ENCODE peak calls at places on chromosomes 16 and 17, in ten cellular contexts. One of them, this sample, is unnamed.
A peak's percentile ranks its signal among the peaks of the same experiment; 100 is the strongest.

GRCh38 chr16:2415085-2415484 is 14.2 kb upstream of the CCNF start:
- DNase-seq in mesendoderm: no peak
- DNase-seq in cardiac muscle cell: no peak
- DNase-seq in astrocyte of the spinal cord: no peak
- DNase-seq in CD4-positive, CD25-positive, alpha-beta regulatory T cell: no peak
- DNase-seq in cardiac fibroblast: no peak
- DNase-seq in left ventricle myocardium inferior: no peak
- DNase-seq in heart left ventricle: no peak
- DNase-seq in mucosa of descending colon: no peak
- DNase-seq in body of pancreas: no peak
- DNase-seq in this sample: no peak

GRCh38 chr16:3059041-3059722 is 6.3 kb upstream of the IL32 start:
- DNase-seq in mesendoderm: peak; percentile 94
- DNase-seq in cardiac muscle cell: peak; percentile 93
- DNase-seq in astrocyte of the spinal cord: peak; percentile 76
- DNase-seq in CD4-positive, CD25-positive, alpha-beta regulatory T cell: peak; percentile 87
- DNase-seq in cardiac fibroblast: peak; percentile 84
- DNase-seq in left ventricle myocardium inferior: peak; percentile 90
- DNase-seq in heart left ventricle: peak; percentile 96
- DNase-seq in mucosa of descending colon: peak; percentile 96
- DNase-seq in body of pancreas: peak; percentile 94
- DNase-seq in this sample: peak; percentile 36

GRCh38 chr16:391885-392335 is 5.1 kb upstream of the NME4 start:
- DNase-seq in mesendoderm: peak; percentile 87
- DNase-seq in cardiac muscle cell: peak; percentile 58
- DNase-seq in astrocyte of the spinal cord: peak; percentile 85
- DNase-seq in CD4-positive, CD25-positive, alpha-beta regulatory T cell: peak; percentile 61
- DNase-seq in cardiac fibroblast: peak; percentile 89
- DNase-seq in left ventricle myocardium inferior: no peak
- DNase-seq in heart left ventricle: no peak
- DNase-seq in mucosa of descending colon: peak; percentile 78
- DNase-seq in body of pancreas: peak; percentile 62
- DNase-seq in this sample: no peak

GRCh38 chr16:24728891-24729242 is 584 bp upstream of the TNRC6A start:
- DNase-seq in mesendoderm: no peak
- DNase-seq in cardiac muscle cell: no peak
- DNase-seq in astrocyte of the spinal cord: no peak
- DNase-seq in CD4-positive, CD25-positive, alpha-beta regulatory T cell: no peak
- DNase-seq in cardiac fibroblast: no peak
- DNase-seq in left ventricle myocardium inferior: no peak
- DNase-seq in heart left ventricle: no peak
- DNase-seq in mucosa of descending colon: no peak
- DNase-seq in body of pancreas: no peak
- DNase-seq in this sample: no peak

GRCh38 chr16:25135239-25135878 is 23.8 kb downstream of the LCMT1 start:
- DNase-seq in mesendoderm: no peak
- DNase-seq in cardiac muscle cell: no peak
- DNase-seq in astrocyte of the spinal cord: peak; percentile 57
- DNase-seq in CD4-positive, CD25-positive, alpha-beta regulatory T cell: no peak
- DNase-seq in cardiac fibroblast: peak; percentile 68
- DNase-seq in left ventricle myocardium inferior: no peak
- DNase-seq in heart left ventricle: no peak
- DNase-seq in mucosa of descending colon: no peak
- DNase-seq in body of pancreas: no peak
- DNase-seq in this sample: peak; percentile 12

GRCh38 chr16:84478172-84478948 is 26.1 kb downstream of the MEAK7 start:
- DNase-seq in mesendoderm: no peak
- DNase-seq in cardiac muscle cell: no peak
- DNase-seq in astrocyte of the spinal cord: peak; percentile 80
- DNase-seq in CD4-positive, CD25-positive, alpha-beta regulatory T cell: no peak
- DNase-seq in cardiac fibroblast: peak; percentile 67
- DNase-seq in left ventricle myocardium inferior: no peak
- DNase-seq in heart left ventricle: no peak
- DNase-seq in mucosa of descending colon: no peak
- DNase-seq in body of pancreas: no peak
- DNase-seq in this sample: peak; percentile 47

GRCh38 chr17:48575066-48575582 is 3.0 kb downstream of the HOXB4 start:
- DNase-seq in mesendoderm: no peak
- DNase-seq in cardiac muscle cell: no peak
- DNase-seq in astrocyte of the spinal cord: peak; percentile 89
- DNase-seq in CD4-positive, CD25-positive, alpha-beta regulatory T cell: no peak
- DNase-seq in cardiac fibroblast: no peak
- DNase-seq in left ventricle myocardium inferior: no peak
- DNase-seq in heart left ventricle: no peak
- DNase-seq in mucosa of descending colon: no peak
- DNase-seq in body of pancreas: no peak
- DNase-seq in this sample: no peak

GRCh38 chr16:68644715-68645493 is at the start of gene CDH3:
- DNase-seq in mesendoderm: peak; percentile 87
- DNase-seq in cardiac muscle cell: peak; percentile 58
- DNase-seq in astrocyte of the spinal cord: no peak
- DNase-seq in CD4-positive, CD25-positive, alpha-beta regulatory T cell: peak; percentile 13
- DNase-seq in cardiac fibroblast: no peak
- DNase-seq in left ventricle myocardium inferior: no peak
- DNase-seq in heart left ventricle: no peak
- DNase-seq in mucosa of descending colon: peak; percentile 77
- DNase-seq in body of pancreas: peak; percentile 51
- DNase-seq in this sample: no peak

GRCh38 chr16:79768594-79768993 is 168.1 kb upstream of the MAF start:
- DNase-seq in mesendoderm: no peak
- DNase-seq in cardiac muscle cell: no peak
- DNase-seq in astrocyte of the spinal cord: no peak
- DNase-seq in CD4-positive, CD25-positive, alpha-beta regulatory T cell: no peak
- DNase-seq in cardiac fibroblast: no peak
- DNase-seq in left ventricle myocardium inferior: no peak
- DNase-seq in heart left ventricle: no peak
- DNase-seq in mucosa of descending colon: peak; percentile 42
- DNase-seq in body of pancreas: peak; percentile 13
- DNase-seq in this sample: no peak

GRCh38 chr17:2595736-2596135 is 2.3 kb downstream of the PAFAH1B1 start:
- DNase-seq in mesendoderm: no peak
- DNase-seq in cardiac muscle cell: no peak
- DNase-seq in astrocyte of the spinal cord: no peak
- DNase-seq in CD4-positive, CD25-positive, alpha-beta regulatory T cell: no peak
- DNase-seq in cardiac fibroblast: peak; percentile 18
- DNase-seq in left ventricle myocardium inferior: no peak
- DNase-seq in heart left ventricle: no peak
- DNase-seq in mucosa of descending colon: no peak
- DNase-seq in body of pancreas: no peak
- DNase-seq in this sample: no peak
- H3K4me3 ChIP-seq in mesendoderm: no peak overlapping the region
- H3K4me3 ChIP-seq in cardiac muscle cell: peak overlapping the region; percentile 91
- H3K4me3 ChIP-seq in astrocyte of the spinal cord: peak overlapping the region; percentile 96
- H3K4me3 ChIP-seq in CD4-positive, CD25-positive, alpha-beta regulatory T cell: peak overlapping the region; percentile 98
- H3K4me3 ChIP-seq in cardiac fibroblast: peak overlapping the region; percentile 89
- H3K4me3 ChIP-seq in left ventricle myocardium inferior: peak overlapping the region; percentile 93
- H3K4me3 ChIP-seq in heart left ventricle: peak overlapping the region; percentile 85
- H3K4me3 ChIP-seq in mucosa of descending colon: no peak overlapping the region
- H3K4me3 ChIP-seq in body of pancreas: no peak overlapping the region
- H3K4me3 ChIP-seq in this sample: peak overlapping the region; percentile 92

GRCh38 chr17:31250229-31250628 is 46.8 kb downstream of the OMG start:
- DNase-seq in mesendoderm: no peak
- DNase-seq in cardiac muscle cell: no peak
- DNase-seq in astrocyte of the spinal cord: no peak
- DNase-seq in CD4-positive, CD25-positive, alpha-beta regulatory T cell: no peak
- DNase-seq in cardiac fibroblast: no peak
- DNase-seq in left ventricle myocardium inferior: no peak
- DNase-seq in heart left ventricle: no peak
- DNase-seq in mucosa of descending colon: no peak
- DNase-seq in body of pancreas: no peak
- DNase-seq in this sample: no peak
- H3K4me3 ChIP-seq in mesendoderm: no peak overlapping the region
- H3K4me3 ChIP-seq in cardiac muscle cell: no peak overlapping the region
- H3K4me3 ChIP-seq in astrocyte of the spinal cord: no peak overlapping the region
- H3K4me3 ChIP-seq in CD4-positive, CD25-positive, alpha-beta regulatory T cell: no peak overlapping the region
- H3K4me3 ChIP-seq in cardiac fibroblast: no peak overlapping the region
- H3K4me3 ChIP-seq in left ventricle myocardium inferior: no peak overlapping the region
- H3K4me3 ChIP-seq in heart left ventricle: no peak overlapping the region
- H3K4me3 ChIP-seq in mucosa of descending colon: no peak overlapping the region
- H3K4me3 ChIP-seq in body of pancreas: no peak overlapping the region
- H3K4me3 ChIP-seq in this sample: no peak overlapping the region

GRCh38 chr17:61404702-61405046 is 5.0 kb downstream of the TBX2 start:
- DNase-seq in mesendoderm: no peak
- DNase-seq in cardiac muscle cell: no peak
- DNase-seq in astrocyte of the spinal cord: no peak
- DNase-seq in CD4-positive, CD25-positive, alpha-beta regulatory T cell: no peak
- DNase-seq in cardiac fibroblast: peak; percentile 38
- DNase-seq in left ventricle myocardium inferior: no peak
- DNase-seq in heart left ventricle: peak; percentile 42
- DNase-seq in mucosa of descending colon: no peak
- DNase-seq in body of pancreas: no peak
- DNase-seq in this sample: no peak

GRCh38 chr17:61405686-61406542 is 6.3 kb downstream of the TBX2 start:
- DNase-seq in mesendoderm: no peak
- DNase-seq in cardiac muscle cell: peak; percentile 40
- DNase-seq in astrocyte of the spinal cord: no peak
- DNase-seq in CD4-positive, CD25-positive, alpha-beta regulatory T cell: no peak
- DNase-seq in cardiac fibroblast: peak; percentile 35
- DNase-seq in left ventricle myocardium inferior: peak; percentile 13
- DNase-seq in heart left ventricle: peak; percentile 57
- DNase-seq in mucosa of descending colon: peak; percentile 20
- DNase-seq in body of pancreas: no peak
- DNase-seq in this sample: no peak

GRCh38 chr17:61403846-61404701 is 4.4 kb downstream of the TBX2 start:
- DNase-seq in mesendoderm: no peak
- DNase-seq in cardiac muscle cell: no peak
- DNase-seq in astrocyte of the spinal cord: no peak
- DNase-seq in CD4-positive, CD25-positive, alpha-beta regulatory T cell: no peak
- DNase-seq in cardiac fibroblast: peak; percentile 64
- DNase-seq in left ventricle myocardium inferior: no peak
- DNase-seq in heart left ventricle: peak; percentile 64
- DNase-seq in mucosa of descending colon: peak; percentile 24
- DNase-seq in body of pancreas: no peak
- DNase-seq in this sample: no peak

GRCh38 chr17:61406543-61406845 is 6.9 kb downstream of the TBX2 start:
- DNase-seq in mesendoderm: no peak
- DNase-seq in cardiac muscle cell: no peak
- DNase-seq in astrocyte of the spinal cord: no peak
- DNase-seq in CD4-positive, CD25-positive, alpha-beta regulatory T cell: no peak
- DNase-seq in cardiac fibroblast: no peak
- DNase-seq in left ventricle myocardium inferior: no peak
- DNase-seq in heart left ventricle: no peak
- DNase-seq in mucosa of descending colon: no peak
- DNase-seq in body of pancreas: no peak
- DNase-seq in this sample: no peak

GRCh38 chr17:61405047-61405685 is 5.5 kb downstream of the TBX2 start:
- DNase-seq in mesendoderm: no peak
- DNase-seq in cardiac muscle cell: peak; percentile 51
- DNase-seq in astrocyte of the spinal cord: no peak
- DNase-seq in CD4-positive, CD25-positive, alpha-beta regulatory T cell: no peak
- DNase-seq in cardiac fibroblast: peak; percentile 41
- DNase-seq in left ventricle myocardium inferior: no peak
- DNase-seq in heart left ventricle: peak; percentile 60
- DNase-seq in mucosa of descending colon: no peak
- DNase-seq in body of pancreas: no peak
- DNase-seq in this sample: no peak
- H3K4me3 ChIP-seq in mesendoderm: no peak overlapping the region
- H3K4me3 ChIP-seq in cardiac muscle cell: peak overlapping the region; percentile 63
- H3K4me3 ChIP-seq in astrocyte of the spinal cord: no peak overlapping the region
- H3K4me3 ChIP-seq in CD4-positive, CD25-positive, alpha-beta regulatory T cell: no peak overlapping the region
- H3K4me3 ChIP-seq in cardiac fibroblast: peak overlapping the region; percentile 72
- H3K4me3 ChIP-seq in left ventricle myocardium inferior: peak overlapping the region; percentile 77
- H3K4me3 ChIP-seq in heart left ventricle: peak overlapping the region; percentile 58
- H3K4me3 ChIP-seq in mucosa of descending colon: no peak overlapping the region
- H3K4me3 ChIP-seq in body of pancreas: no peak overlapping the region
- H3K4me3 ChIP-seq in this sample: no peak overlapping the region

GRCh38 chr17:39739020-39739884 is 1.5 kb downstream of the GRB7 start:
- DNase-seq in mesendoderm: peak; percentile 80
- DNase-seq in cardiac muscle cell: peak; percentile 36
- DNase-seq in astrocyte of the spinal cord: no peak
- DNase-seq in CD4-positive, CD25-positive, alpha-beta regulatory T cell: no peak
- DNase-seq in cardiac fibroblast: peak; percentile 23
- DNase-seq in left ventricle myocardium inferior: no peak
- DNase-seq in heart left ventricle: no peak
- DNase-seq in mucosa of descending colon: peak; percentile 90
- DNase-seq in body of pancreas: peak; percentile 89
- DNase-seq in this sample: no peak
- H3K4me3 ChIP-seq in mesendoderm: peak overlapping the region; percentile 68
- H3K4me3 ChIP-seq in cardiac muscle cell: peak overlapping the region; percentile 27
- H3K4me3 ChIP-seq in astrocyte of the spinal cord: no peak overlapping the region
- H3K4me3 ChIP-seq in CD4-positive, CD25-positive, alpha-beta regulatory T cell: no peak overlapping the region
- H3K4me3 ChIP-seq in cardiac fibroblast: no peak overlapping the region
- H3K4me3 ChIP-seq in left ventricle myocardium inferior: peak overlapping the region; percentile 57
- H3K4me3 ChIP-seq in heart left ventricle: peak overlapping the region; percentile 14
- H3K4me3 ChIP-seq in mucosa of descending colon: peak overlapping the region; percentile 46
- H3K4me3 ChIP-seq in body of pancreas: peak overlapping the region; percentile 18
- H3K4me3 ChIP-seq in this sample: no peak overlapping the region

DNA sequence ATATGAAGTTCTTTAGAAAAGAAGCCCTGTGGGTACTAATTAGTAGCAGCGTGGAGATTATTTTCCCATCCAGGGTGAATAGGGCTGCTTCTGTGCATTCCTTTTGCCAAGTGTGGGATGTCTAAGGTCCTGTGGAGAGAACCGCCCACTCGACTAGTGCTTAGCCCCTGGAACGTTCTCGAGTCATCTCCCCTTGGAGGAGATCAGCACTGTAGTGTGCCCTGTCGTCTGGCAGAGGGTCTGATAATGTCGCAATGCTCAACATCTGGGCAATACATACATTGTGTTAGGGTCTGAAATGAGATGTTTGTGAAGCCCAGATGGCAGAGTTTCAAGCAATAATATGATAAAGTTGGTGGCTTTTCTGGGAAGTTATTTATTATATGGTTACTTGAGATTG is 64.8 kb downstream of the SPECC1 start:
- DNase-seq in mesendoderm: no peak
- DNase-seq in cardiac muscle cell: no peak
- DNase-seq in astrocyte of the spinal cord: no peak
- DNase-seq in CD4-positive, CD25-positive, alpha-beta regulatory T cell: no peak
- DNase-seq in cardiac fibroblast: no peak
- DNase-seq in left ventricle myocardium inferior: no peak
- DNase-seq in heart left ventricle: no peak
- DNase-seq in mucosa of descending colon: no peak
- DNase-seq in body of pancreas: no peak
- DNase-seq in this sample: no peak
- H3K4me3 ChIP-seq in mesendoderm: no peak overlapping the region
- H3K4me3 ChIP-seq in cardiac muscle cell: no peak overlapping the region
- H3K4me3 ChIP-seq in astrocyte of the spinal cord: no peak overlapping the region
- H3K4me3 ChIP-seq in CD4-positive, CD25-positive, alpha-beta regulatory T cell: no peak overlapping the region
- H3K4me3 ChIP-seq in cardiac fibroblast: no peak overlapping the region
- H3K4me3 ChIP-seq in left ventricle myocardium inferior: peak overlapping the region; percentile 56
- H3K4me3 ChIP-seq in heart left ventricle: peak overlapping the region; percentile 46
- H3K4me3 ChIP-seq in mucosa of descending colon: no peak overlapping the region
- H3K4me3 ChIP-seq in body of pancreas: no peak overlapping the region
- H3K4me3 ChIP-seq in this sample: peak overlapping the region; percentile 25